ENCODE peak calls at places on chromosomes 12 and 14, in six cellular contexts. Y is HepG2, O is A549, P is upper lobe of left lung, W is K562, U is GM12878. I is an unnamed sample. For H3K4me1, the result is how much of the 10 kb centered on the place peaks cover.

GRCh38 chr12:71664411-71665108 is 459 bp downstream of the THAP2 start:
- ATAC-seq in Y (peak), O (peak), P (no peak), W (peak), U (peak), I (no peak)

GRCh38 chr12:59381106-59381505 is 214.7 kb upstream of the SLC16A7 start:
- ATAC-seq in Y (no peak), O (no peak), P (no peak), W (no peak), U (no peak), I (no peak)

GRCh38 chr14:89336338-89336737 is 80.7 kb downstream of the FOXN3 start:
- ATAC-seq in Y (peak), O (no peak), P (no peak), W (no peak), U (peak), I (no peak)

GRCh38 chr12:6786416-6787094 is 2.8 kb upstream of the CD4 start:
- ATAC-seq in Y (no peak), O (no peak), P (no peak), W (no peak), U (no peak), I (no peak)

GRCh38 chr12:62335801-62336200 is 75.6 kb downstream of the USP15 start:
- ATAC-seq in Y (no peak), O (no peak), P (no peak), W (peak), U (peak), I (no peak)

GRCh38 chr12:18906354-18906753 is 168.4 kb downstream of the CAPZA3 start:
- ATAC-seq in Y (no peak), O (no peak), P (peak), W (no peak), U (no peak), I (no peak)

GRCh38 chr14:53432378-53432802 is 279.3 kb upstream of the DDHD1 start:
- ATAC-seq in Y (peak), O (peak), P (peak), W (no peak), U (peak), I (no peak)

GRCh38 chr12:25248732-25249131 is 2.0 kb downstream of the KRAS start:
- ATAC-seq in Y (no peak), O (no peak), P (no peak), W (no peak), U (no peak), I (no peak)

GRCh38 chr12:108645686-108646596 is 12.2 kb upstream of the SELPLG start:
- ATAC-seq in Y (no peak), O (no peak), P (no peak), W (no peak), U (no peak), I (no peak)

GRCh38 chr12:95990136-95990535 is 6.0 kb downstream of the HAL start:
- ATAC-seq in Y (no peak), O (no peak), P (no peak), W (no peak), U (no peak), I (no peak)

DNA sequence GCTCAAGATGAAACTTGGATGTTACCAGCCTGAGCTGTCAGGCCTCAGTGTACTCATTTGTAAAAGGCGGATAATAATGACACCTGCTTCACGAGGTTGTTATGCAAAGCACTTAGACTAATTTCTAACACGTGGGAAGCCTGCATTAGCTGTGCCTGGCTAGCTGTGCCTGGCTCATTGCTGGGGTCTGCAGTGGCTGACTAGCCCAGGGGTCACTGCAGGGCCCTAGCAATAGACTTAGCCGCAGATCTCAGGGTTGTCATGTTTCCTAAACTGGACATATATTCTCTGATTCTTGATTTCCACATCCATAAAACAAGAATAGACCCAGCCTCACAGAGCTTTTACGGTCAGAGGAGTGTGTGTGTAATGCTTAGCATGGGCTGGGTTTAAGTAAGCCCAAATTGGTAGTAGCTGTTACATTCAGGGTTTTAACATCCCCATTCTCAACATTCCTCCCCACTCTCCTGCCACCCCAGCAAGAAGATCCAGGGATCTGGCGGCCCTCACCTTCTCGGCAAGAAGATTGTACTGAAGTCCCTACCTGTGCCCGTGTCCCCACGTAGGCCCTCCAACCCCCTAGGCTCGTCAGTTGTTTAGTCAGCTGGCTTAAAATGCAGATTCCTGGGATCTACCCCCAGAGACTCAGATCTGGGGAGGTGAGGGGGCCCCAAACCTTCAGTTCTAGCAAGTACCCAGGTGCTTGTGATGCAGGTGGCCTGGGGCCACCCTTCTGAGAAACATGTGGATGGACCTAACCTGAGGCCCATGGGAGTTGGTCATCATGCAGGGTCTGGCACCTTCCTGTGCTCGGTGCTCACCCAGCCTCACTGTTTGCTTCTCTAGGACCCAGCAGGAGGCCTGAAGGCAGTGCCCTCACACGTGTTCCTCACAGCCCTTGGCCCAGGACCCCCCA is 8.6 kb downstream of the NR4A1 start:
- ATAC-seq in Y (no peak), O (peak), P (peak), W (no peak), U (peak), I (peak)
- TF ChIP-seq POLR2A in Y (no peak), O (no peak), P (no peak), W (no peak), U (no peak), I (no peak)

GRCh38 chr12:15777355-15778012 is 11.7 kb downstream of the EPS8 start:
- ATAC-seq in Y (no peak), O (no peak), P (no peak), W (no peak), U (peak), I (no peak)

GRCh38 chr12:15774819-15775218 is 14.4 kb downstream of the EPS8 start:
- ATAC-seq in Y (no peak), O (no peak), P (no peak), W (no peak), U (no peak), I (no peak)

GRCh38 chr12:15776532-15776931 is 12.7 kb downstream of the EPS8 start:
- ATAC-seq in Y (no peak), O (no peak), P (no peak), W (no peak), U (no peak), I (no peak)

GRCh38 chr12:15779925-15780324 is 9.3 kb downstream of the EPS8 start:
- ATAC-seq in Y (no peak), O (no peak), P (no peak), W (no peak), U (no peak), I (no peak)

GRCh38 chr12:15778126-15778525 is 11.1 kb downstream of the EPS8 start:
- ATAC-seq in Y (no peak), O (no peak), P (no peak), W (no peak), U (peak), I (no peak)
- H3K4me1 ChIP-seq in Y (half or more), O (half or more), P (under half), W (under half), U (under half), I (under half)

GRCh38 chr14:102503576-102504224 is 5.9 kb downstream of the ANKRD9 start:
- ATAC-seq in Y (peak), O (no peak), P (no peak), W (peak), U (no peak), I (no peak)
- TF ChIP-seq EP300 in Y (no peak), O (no peak), P (no peak), W (no peak), U (no peak), I (no peak)

GRCh38 chr12:43072431-43072830 is 479.6 kb downstream of the ADAMTS20 start:
- ATAC-seq in Y (no peak), O (no peak), P (no peak), W (no peak), U (no peak), I (no peak)

GRCh38 chr12:43066471-43066870 is 476.9 kb upstream of the PRICKLE1 start:
- ATAC-seq in Y (no peak), O (no peak), P (no peak), W (no peak), U (no peak), I (no peak)

DNA sequence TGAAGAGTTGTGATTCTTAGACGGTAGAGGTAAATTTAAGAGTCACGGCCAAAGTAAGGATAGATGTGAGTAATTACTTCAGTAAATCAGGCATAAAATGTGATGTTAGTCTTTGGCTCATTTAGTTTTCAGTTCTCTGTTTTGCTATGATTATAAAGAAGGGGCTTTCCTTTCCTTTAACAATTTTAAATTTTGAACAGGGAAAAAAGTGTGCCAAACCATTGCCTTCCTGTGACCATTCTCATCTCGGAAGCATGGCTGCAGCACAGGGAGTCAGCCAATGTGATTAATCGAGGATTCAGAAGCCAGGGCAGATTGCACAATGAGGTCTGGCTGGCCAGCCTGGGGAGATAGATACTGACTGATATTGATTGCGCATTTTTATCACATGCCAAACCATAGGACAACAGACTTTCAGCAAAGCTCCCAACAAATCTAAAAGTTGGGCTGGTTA is 480.2 kb upstream of the PRICKLE1 start:
- ATAC-seq in Y (no peak), O (no peak), P (peak), W (no peak), U (peak), I (no peak)
- TF ChIP-seq POLR2A in Y (no peak), O (no peak), P (no peak), W (no peak), U (no peak), I (no peak)

GRCh38 chr14:73660511-73660910 is 15.7 kb downstream of the DNAL1 start:
- ATAC-seq in Y (no peak), O (no peak), P (no peak), W (no peak), U (no peak), I (no peak)

GRCh38 chr14:73651005-73651404 is 6.2 kb downstream of the DNAL1 start:
- ATAC-seq in Y (no peak), O (no peak), P (no peak), W (no peak), U (no peak), I (no peak)

GRCh38 chr14:73655851-73656250 is 11.1 kb downstream of the DNAL1 start:
- ATAC-seq in Y (no peak), O (no peak), P (no peak), W (no peak), U (no peak), I (no peak)
- H3K4me1 ChIP-seq in Y (under half), O (under half), P (under half), W (under half), U (under half), I (under half)

GRCh38 chr14:76904100-76904739 is 78.0 kb downstream of the LRRC74A start:
- ATAC-seq in Y (no peak), O (peak), P (peak), W (no peak), U (no peak), I (peak)
- TF ChIP-seq EP300 in Y (no peak), O (no peak), P (peak), W (no peak), U (no peak), I (no peak)

GRCh38 chr14:54906075-54906474 is 3.4 kb upstream of the GCH1 start:
- ATAC-seq in Y (no peak), O (no peak), P (no peak), W (no peak), U (no peak), I (no peak)

GRCh38 chr14:54908230-54908629 is 5.6 kb upstream of the GCH1 start:
- ATAC-seq in Y (no peak), O (no peak), P (no peak), W (no peak), U (peak), I (no peak)

GRCh38 chr14:54901380-54902142 is 1.1 kb downstream of the GCH1 start:
- ATAC-seq in Y (no peak), O (no peak), P (peak), W (no peak), U (peak), I (peak)

GRCh38 chr14:54902143-54902520 is 494 bp downstream of the GCH1 start:
- ATAC-seq in Y (peak), O (peak), P (peak), W (peak), U (peak), I (peak)

DNA sequence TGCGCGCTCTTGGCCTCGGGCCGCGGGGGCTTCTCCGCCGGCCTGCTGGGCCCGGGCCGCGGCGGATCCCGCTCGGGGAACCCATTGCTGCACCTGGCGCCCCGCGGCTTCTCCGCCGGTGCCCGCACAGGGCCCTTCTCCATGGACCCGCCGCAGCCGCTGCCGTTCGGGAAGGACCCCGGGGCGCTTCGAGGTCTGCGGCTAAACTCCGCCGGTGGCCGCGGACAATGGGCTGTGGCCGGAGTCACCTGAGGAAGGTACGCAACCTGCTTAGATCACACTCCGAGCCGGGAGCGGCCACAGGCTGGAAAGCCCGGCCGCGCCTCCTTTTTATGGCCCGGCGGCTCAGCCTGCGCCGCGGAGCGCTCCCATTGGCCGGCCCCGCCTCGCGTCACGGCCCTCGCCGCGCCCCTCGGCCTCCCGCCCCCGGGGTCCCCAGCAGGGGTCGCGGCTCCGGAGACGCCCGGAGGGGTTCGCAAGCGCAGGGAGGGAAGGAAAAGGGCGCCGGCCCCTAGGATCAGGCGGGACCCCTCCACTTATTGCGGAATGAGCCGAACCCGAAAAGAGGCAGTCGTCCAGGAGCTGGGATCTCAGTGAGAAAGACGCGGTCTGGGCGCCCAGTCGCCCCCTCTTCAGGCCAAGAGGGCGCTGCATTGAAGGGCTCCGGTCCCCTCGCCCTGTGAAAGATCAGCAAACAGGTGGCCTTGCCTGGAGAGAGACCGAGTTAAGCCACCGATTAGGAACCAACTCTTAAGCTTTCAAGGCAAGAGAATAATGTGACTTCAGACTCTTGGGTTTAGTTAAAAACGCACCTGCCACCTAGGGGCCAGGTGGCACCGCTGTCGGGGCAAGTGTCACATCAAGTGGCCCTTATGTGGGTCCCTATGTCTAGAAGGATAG is at the start of gene GCH1:
- ATAC-seq in Y (peak), O (peak), P (peak), W (peak), U (peak), I (peak)
- TF ChIP-seq POLR2A in Y (peak), O (peak), P (peak), W (peak), U (peak), I (peak)

DNA sequence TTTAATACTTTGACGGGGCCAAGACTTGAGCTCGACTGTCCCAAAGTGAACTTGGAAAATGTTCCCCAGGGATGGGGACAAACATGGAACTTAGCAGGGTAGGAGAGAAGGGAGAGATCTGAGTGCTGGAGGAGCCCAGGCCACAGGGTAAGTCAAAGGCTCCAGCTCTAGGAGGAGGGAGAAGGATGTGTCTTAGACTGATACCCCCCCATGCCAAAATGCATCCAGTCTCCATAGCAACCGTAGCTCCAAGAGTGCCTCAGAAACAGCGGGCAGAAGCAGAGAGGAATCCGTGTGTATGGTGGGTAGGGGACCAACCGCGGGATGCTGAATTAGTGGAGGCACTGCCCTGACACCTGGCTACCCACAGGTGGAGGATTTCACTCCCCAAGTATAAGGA is 845 bp upstream of the AGAP2 start:
- ATAC-seq in Y (no peak), O (no peak), P (no peak), W (no peak), U (no peak), I (no peak)
- H3K4me1 ChIP-seq in Y (half or more), O (under half), P (under half), W (under half), U (under half), I (under half)

DNA sequence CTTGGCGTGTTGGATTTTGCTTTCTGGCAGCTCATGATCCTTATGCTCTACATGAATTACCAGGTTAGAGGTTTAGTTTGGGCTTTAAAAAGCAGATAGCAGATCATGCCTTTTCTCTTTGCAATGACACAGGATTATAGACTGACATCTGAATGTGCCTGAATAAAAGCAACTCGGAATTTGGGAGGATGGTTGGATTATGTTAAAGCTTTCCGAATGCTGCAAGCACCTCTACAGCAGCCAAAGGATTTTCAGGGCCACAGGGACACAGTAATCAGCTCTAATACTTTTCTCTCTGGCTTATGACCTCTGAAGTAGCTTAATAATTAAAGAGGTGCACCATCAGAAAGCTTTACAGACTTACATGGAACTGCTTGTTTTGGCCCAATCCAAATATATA is 279.9 kb upstream of the ATP2B1 start:
- ATAC-seq in Y (no peak), O (no peak), P (no peak), W (no peak), U (no peak), I (no peak)
- TF ChIP-seq EP300 in Y (no peak), O (no peak), P (no peak), W (no peak), U (no peak), I (no peak)